ENCODE peak calls at places on chromosome 3, in seven cellular contexts. One of them, this sample, is unnamed.

GRCh38 chr3:121747976-121748375 is 1.6 kb downstream of the GOLGB1 start:
- DNase-seq in sigmoid colon: no peak
- DNase-seq in ovary: no peak
- DNase-seq in heart left ventricle: no peak
- DNase-seq in A549: no peak
- DNase-seq in body of pancreas: no peak
- DNase-seq in spleen: no peak
- DNase-seq in this sample: no peak

GRCh38 chr3:126423191-126424038 is 28.7 kb downstream of the CFAP100 start:
- DNase-seq in sigmoid colon: peak
- DNase-seq in ovary: no peak
- DNase-seq in heart left ventricle: no peak
- DNase-seq in A549: no peak
- DNase-seq in body of pancreas: no peak
- DNase-seq in spleen: peak
- DNase-seq in this sample: no peak

GRCh38 chr3:149390316-149390715 is 12.9 kb upstream of the TM4SF1 start:
- DNase-seq in sigmoid colon: no peak
- DNase-seq in ovary: no peak
- DNase-seq in heart left ventricle: no peak
- DNase-seq in A549: no peak
- DNase-seq in body of pancreas: no peak
- DNase-seq in spleen: no peak
- DNase-seq in this sample: no peak

GRCh38 chr3:37671926-37672325 is 189.8 kb upstream of the CTDSPL start:
- DNase-seq in sigmoid colon: no peak
- DNase-seq in ovary: no peak
- DNase-seq in heart left ventricle: no peak
- DNase-seq in A549: no peak
- DNase-seq in body of pancreas: no peak
- DNase-seq in spleen: no peak
- DNase-seq in this sample: no peak

GRCh38 chr3:50164056-50164455 is 8.9 kb downstream of the SEMA3F start:
- DNase-seq in sigmoid colon: peak
- DNase-seq in ovary: peak
- DNase-seq in heart left ventricle: peak
- DNase-seq in A549: peak
- DNase-seq in body of pancreas: peak
- DNase-seq in spleen: no peak
- DNase-seq in this sample: peak

GRCh38 chr3:115359507-115359906 is 212.4 kb upstream of the ZBTB20 start:
- DNase-seq in sigmoid colon: no peak
- DNase-seq in ovary: no peak
- DNase-seq in heart left ventricle: no peak
- DNase-seq in A549: no peak
- DNase-seq in body of pancreas: no peak
- DNase-seq in spleen: no peak
- DNase-seq in this sample: no peak

GRCh38 chr3:106367496-106367895 is 498.7 kb upstream of the CBLB start:
- DNase-seq in sigmoid colon: no peak
- DNase-seq in ovary: no peak
- DNase-seq in heart left ventricle: no peak
- DNase-seq in A549: no peak
- DNase-seq in body of pancreas: no peak
- DNase-seq in spleen: no peak
- DNase-seq in this sample: no peak

GRCh38 chr3:147120029-147120428 is 286.3 kb downstream of the ZIC4 start:
- DNase-seq in sigmoid colon: no peak
- DNase-seq in ovary: no peak
- DNase-seq in heart left ventricle: no peak
- DNase-seq in A549: peak
- DNase-seq in body of pancreas: no peak
- DNase-seq in spleen: no peak
- DNase-seq in this sample: no peak

GRCh38 chr3:53834429-53835095 is 11.7 kb downstream of the CHDH start:
- DNase-seq in sigmoid colon: no peak
- DNase-seq in ovary: no peak
- DNase-seq in heart left ventricle: no peak
- DNase-seq in A549: no peak
- DNase-seq in body of pancreas: no peak
- DNase-seq in spleen: no peak
- DNase-seq in this sample: no peak

GRCh38 chr3:108296239-108296638 is at the start of gene HHLA2:
- DNase-seq in sigmoid colon: no peak
- DNase-seq in ovary: no peak
- DNase-seq in heart left ventricle: no peak
- DNase-seq in A549: peak
- DNase-seq in body of pancreas: peak
- DNase-seq in spleen: no peak
- DNase-seq in this sample: peak

GRCh38 chr3:184739594-184740505 is 28.0 kb upstream of the MAGEF1 start:
- DNase-seq in sigmoid colon: no peak
- DNase-seq in ovary: peak
- DNase-seq in heart left ventricle: no peak
- DNase-seq in A549: no peak
- DNase-seq in body of pancreas: no peak
- DNase-seq in spleen: no peak
- DNase-seq in this sample: no peak

GRCh38 chr3:124117486-124117885 is 125.6 kb upstream of the ROPN1 start:
- DNase-seq in sigmoid colon: no peak
- DNase-seq in ovary: no peak
- DNase-seq in heart left ventricle: no peak
- DNase-seq in A549: peak
- DNase-seq in body of pancreas: no peak
- DNase-seq in spleen: no peak
- DNase-seq in this sample: peak

GRCh38 chr3:114850913-114851312 is 296.2 kb downstream of the ZBTB20 start:
- DNase-seq in sigmoid colon: no peak
- DNase-seq in ovary: no peak
- DNase-seq in heart left ventricle: no peak
- DNase-seq in A549: no peak
- DNase-seq in body of pancreas: no peak
- DNase-seq in spleen: no peak
- DNase-seq in this sample: peak

GRCh38 chr3:46097691-46098241 is 70.5 kb upstream of the XCR1 start:
- DNase-seq in sigmoid colon: peak
- DNase-seq in ovary: no peak
- DNase-seq in heart left ventricle: no peak
- DNase-seq in A549: no peak
- DNase-seq in body of pancreas: no peak
- DNase-seq in spleen: no peak
- DNase-seq in this sample: no peak

GRCh38 chr3:138338816-138339215 is 9.2 kb upstream of the NME9 start:
- DNase-seq in sigmoid colon: no peak
- DNase-seq in ovary: peak
- DNase-seq in heart left ventricle: no peak
- DNase-seq in A549: no peak
- DNase-seq in body of pancreas: no peak
- DNase-seq in spleen: no peak
- DNase-seq in this sample: no peak

GRCh38 chr3:156825795-156826143 is 384 bp upstream of the LEKR1 start:
- DNase-seq in sigmoid colon: no peak
- DNase-seq in ovary: no peak
- DNase-seq in heart left ventricle: no peak
- DNase-seq in A549: no peak
- DNase-seq in body of pancreas: no peak
- DNase-seq in spleen: no peak
- DNase-seq in this sample: no peak

GRCh38 chr3:19476298-19476697 is 328.0 kb downstream of the KCNH8 start:
- DNase-seq in sigmoid colon: no peak
- DNase-seq in ovary: no peak
- DNase-seq in heart left ventricle: no peak
- DNase-seq in A549: no peak
- DNase-seq in body of pancreas: no peak
- DNase-seq in spleen: no peak
- DNase-seq in this sample: no peak

GRCh38 chr3:60399861-60400845 is 851.1 kb downstream of the FHIT start:
- DNase-seq in sigmoid colon: no peak
- DNase-seq in ovary: no peak
- DNase-seq in heart left ventricle: no peak
- DNase-seq in A549: no peak
- DNase-seq in body of pancreas: no peak
- DNase-seq in spleen: no peak
- DNase-seq in this sample: no peak

GRCh38 chr3:138944136-138944658 is 2.7 kb downstream of the FOXL2 start:
- DNase-seq in sigmoid colon: no peak
- DNase-seq in ovary: no peak
- DNase-seq in heart left ventricle: no peak
- DNase-seq in A549: no peak
- DNase-seq in body of pancreas: no peak
- DNase-seq in spleen: peak
- DNase-seq in this sample: no peak

GRCh38 chr3:124229407-124229806 is 237.5 kb upstream of the ROPN1 start:
- DNase-seq in sigmoid colon: no peak
- DNase-seq in ovary: no peak
- DNase-seq in heart left ventricle: no peak
- DNase-seq in A549: no peak
- DNase-seq in body of pancreas: no peak
- DNase-seq in spleen: no peak
- DNase-seq in this sample: no peak

GRCh38 chr3:150303776-150304175 is 104.3 kb upstream of the TSC22D2 start:
- DNase-seq in sigmoid colon: no peak
- DNase-seq in ovary: no peak
- DNase-seq in heart left ventricle: no peak
- DNase-seq in A549: peak
- DNase-seq in body of pancreas: peak
- DNase-seq in spleen: no peak
- DNase-seq in this sample: no peak

GRCh38 chr3:30607032-30607833 is 832 bp downstream of the TGFBR2 start:
- DNase-seq in sigmoid colon: peak
- DNase-seq in ovary: peak
- DNase-seq in heart left ventricle: peak
- DNase-seq in A549: peak
- DNase-seq in body of pancreas: peak
- DNase-seq in spleen: peak
- DNase-seq in this sample: peak

GRCh38 chr3:62873672-62874397 is 1.4 kb downstream of the CADPS start:
- DNase-seq in sigmoid colon: no peak
- DNase-seq in ovary: peak
- DNase-seq in heart left ventricle: peak
- DNase-seq in A549: peak
- DNase-seq in body of pancreas: peak
- DNase-seq in spleen: peak
- DNase-seq in this sample: no peak

GRCh38 chr3:50008931-50009330 is 69.0 kb downstream of the RBM6 start:
- DNase-seq in sigmoid colon: no peak
- DNase-seq in ovary: no peak
- DNase-seq in heart left ventricle: no peak
- DNase-seq in A549: peak
- DNase-seq in body of pancreas: no peak
- DNase-seq in spleen: no peak
- DNase-seq in this sample: peak

GRCh38 chr3:72630614-72631344 is 217.5 kb downstream of the SHQ1 start:
- DNase-seq in sigmoid colon: no peak
- DNase-seq in ovary: no peak
- DNase-seq in heart left ventricle: no peak
- DNase-seq in A549: no peak
- DNase-seq in body of pancreas: no peak
- DNase-seq in spleen: no peak
- DNase-seq in this sample: no peak

GRCh38 chr3:172152869-172153268 is 113.5 kb downstream of the FNDC3B start:
- DNase-seq in sigmoid colon: no peak
- DNase-seq in ovary: no peak
- DNase-seq in heart left ventricle: peak
- DNase-seq in A549: no peak
- DNase-seq in body of pancreas: no peak
- DNase-seq in spleen: no peak
- DNase-seq in this sample: no peak

DNA sequence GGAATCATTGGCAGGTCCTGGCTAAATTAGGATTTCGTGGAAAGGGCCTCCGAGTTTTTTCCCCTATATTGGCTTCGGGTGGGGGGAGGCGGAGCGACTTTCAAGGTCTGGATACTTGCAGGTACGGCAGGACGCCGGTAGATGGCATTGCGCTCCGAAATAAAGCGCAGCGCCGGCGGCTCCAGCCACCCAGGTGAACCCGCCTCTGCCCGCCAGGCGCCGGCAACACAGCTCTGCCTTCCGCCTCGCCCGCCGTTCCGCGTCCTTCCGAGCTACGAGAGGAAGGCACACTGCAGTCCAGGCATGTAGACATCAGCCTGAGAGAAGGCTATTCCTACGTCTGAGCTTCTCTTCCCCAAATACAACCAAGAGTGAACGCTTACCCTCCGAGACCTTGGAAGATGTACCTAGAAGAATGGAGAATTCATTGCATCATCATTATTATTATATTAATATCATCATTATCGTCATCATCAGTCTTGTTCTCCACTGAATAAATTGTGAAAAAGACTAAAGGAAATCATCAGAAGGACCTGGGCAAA is 514.1 kb downstream of the MECOM start:
- DNase-seq in sigmoid colon: peak
- DNase-seq in ovary: peak
- DNase-seq in heart left ventricle: peak
- DNase-seq in A549: peak
- DNase-seq in body of pancreas: peak
- DNase-seq in spleen: peak
- DNase-seq in this sample: peak
- TF ChIP-seq POLR2A in sigmoid colon: no peak
- TF ChIP-seq POLR2A in ovary: no peak
- TF ChIP-seq POLR2A in heart left ventricle: no peak
- TF ChIP-seq POLR2A in A549: no peak
- TF ChIP-seq POLR2A in body of pancreas: peak
- TF ChIP-seq POLR2A in spleen: no peak
- TF ChIP-seq POLR2A in this sample: no peak

GRCh38 chr3:98971183-98971681 is 69.7 kb upstream of the DCBLD2 start:
- DNase-seq in sigmoid colon: no peak
- DNase-seq in ovary: no peak
- DNase-seq in heart left ventricle: no peak
- DNase-seq in A549: peak
- DNase-seq in body of pancreas: no peak
- DNase-seq in spleen: no peak
- DNase-seq in this sample: no peak
- TF ChIP-seq POLR2A in sigmoid colon: no peak
- TF ChIP-seq POLR2A in ovary: no peak
- TF ChIP-seq POLR2A in heart left ventricle: no peak
- TF ChIP-seq POLR2A in A549: no peak
- TF ChIP-seq POLR2A in body of pancreas: no peak
- TF ChIP-seq POLR2A in spleen: no peak
- TF ChIP-seq POLR2A in this sample: no peak

GRCh38 chr3:51671090-51672082 is at the start of gene TEX264:
- DNase-seq in sigmoid colon: peak
- DNase-seq in ovary: peak
- DNase-seq in heart left ventricle: peak
- DNase-seq in A549: peak
- DNase-seq in body of pancreas: peak
- DNase-seq in spleen: peak
- DNase-seq in this sample: peak
- TF ChIP-seq POLR2A in sigmoid colon: peak
- TF ChIP-seq POLR2A in ovary: peak
- TF ChIP-seq POLR2A in heart left ventricle: no peak
- TF ChIP-seq POLR2A in A549: peak
- TF ChIP-seq POLR2A in body of pancreas: peak
- TF ChIP-seq POLR2A in spleen: peak
- TF ChIP-seq POLR2A in this sample: peak

DNA sequence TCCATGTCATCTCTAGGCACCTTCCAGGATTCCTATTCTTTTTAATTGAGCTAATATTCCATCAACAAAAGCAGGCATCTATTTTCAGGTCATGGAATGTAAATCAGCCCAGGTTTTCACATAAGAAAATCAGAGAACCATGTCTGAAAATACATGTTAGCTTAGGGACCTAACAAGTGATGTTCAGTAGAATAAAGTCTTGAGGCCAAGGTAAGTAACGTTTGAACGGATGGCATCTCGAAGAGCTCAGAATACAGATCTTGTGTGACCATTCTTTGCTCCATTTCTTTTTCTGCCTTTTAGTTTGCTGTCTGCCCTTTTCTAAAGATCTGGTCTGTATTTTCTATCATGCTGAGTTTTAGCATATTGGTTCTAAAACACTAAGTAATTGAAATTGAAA is 16.5 kb upstream of the KCNMB2 start:
- DNase-seq in sigmoid colon: no peak
- DNase-seq in ovary: no peak
- DNase-seq in heart left ventricle: no peak
- DNase-seq in A549: no peak
- DNase-seq in body of pancreas: no peak
- DNase-seq in spleen: no peak
- DNase-seq in this sample: no peak
- TF ChIP-seq POLR2A in sigmoid colon: no peak
- TF ChIP-seq POLR2A in ovary: no peak
- TF ChIP-seq POLR2A in heart left ventricle: no peak
- TF ChIP-seq POLR2A in A549: no peak
- TF ChIP-seq POLR2A in body of pancreas: no peak
- TF ChIP-seq POLR2A in spleen: no peak
- TF ChIP-seq POLR2A in this sample: no peak